ENCODE peak calls at places on chromosomes 5 and 9, in four cellular contexts. X is activated CD4-positive, alpha-beta T cell treated with anti-CD3 and anti-CD28 coated beads, Interleukin-2, amount 50 U/mL, for 1 hour; C is HT1080; R is GM12891. K is an unnamed sample.
A peak's percentile ranks its signal among the peaks of the same experiment; 100 is the strongest.

GRCh38 chr5:171849585-171850353 is 64.2 kb downstream of the SMIM23 start:
- DNase-seq in X (no peak), C (no peak), R (no peak), K (no peak)

GRCh38 chr9:10704720-10705119 is 91.9 kb upstream of the PTPRD start:
- DNase-seq in X (no peak), C (peak; percentile 71), R (no peak), K (no peak)

GRCh38 chr5:155259648-155260047 is 246.1 kb downstream of the KIF4B start:
- DNase-seq in X (no peak), C (no peak), R (no peak), K (no peak)

GRCh38 chr5:102296229-102296817 is at the start of gene SLCO4C1:
- DNase-seq in X (peak; percentile 63), C (peak; percentile 47), R (peak; percentile 66), K (peak; percentile 62)

GRCh38 chr5:1111727-1112289 is at the start of gene SLC12A7:
- DNase-seq in X (peak; percentile 58), C (no peak), R (peak; percentile 63), K (peak; percentile 71)

GRCh38 chr5:17213938-17214337 is 3.5 kb upstream of the BASP1 start:
- DNase-seq in X (no peak), C (no peak), R (no peak), K (no peak)

GRCh38 chr5:171710451-171711024 is 75.1 kb upstream of the SMIM23 start:
- DNase-seq in X (no peak), C (no peak), R (no peak), K (no peak)

GRCh38 chr9:91927912-91928510 is 22.0 kb downstream of the ROR2 start:
- DNase-seq in X (no peak), C (no peak), R (no peak), K (no peak)

GRCh38 chr9:134325813-134326753 is at the start of gene RXRA:
- DNase-seq in X (peak; percentile 69), C (peak; percentile 34), R (peak; percentile 78), K (peak; percentile 66)

GRCh38 chr5:147303976-147304375 is 69.2 kb downstream of the STK32A start:
- DNase-seq in X (no peak), C (peak; percentile 88), R (no peak), K (no peak)

GRCh38 chr9:134189475-134190231 is 25.3 kb upstream of the RNU6ATAC start:
- DNase-seq in X (no peak), C (no peak), R (no peak), K (no peak)

GRCh38 chr9:116181853-116182610 is 28.4 kb downstream of the PAPPA start:
- DNase-seq in X (no peak), C (no peak), R (no peak), K (no peak)

GRCh38 chr9:113536483-113537226 is 73.1 kb downstream of the RGS3 start:
- DNase-seq in X (no peak), C (no peak), R (no peak), K (no peak)

GRCh38 chr9:71990466-71990865 is 69.9 kb downstream of the C9orf57 start:
- DNase-seq in X (no peak), C (peak; percentile 18), R (no peak), K (no peak)

GRCh38 chr9:26856413-26857032 is 36.1 kb downstream of the CAAP1 start:
- DNase-seq in X (no peak), C (peak; percentile 66), R (no peak), K (peak; percentile 6)

GRCh38 chr9:133505186-133505830 is 19.5 kb downstream of the MYMK start:
- DNase-seq in X (no peak), C (no peak), R (no peak), K (no peak)

GRCh38 chr9:16726718-16727451 is 143.6 kb downstream of the BNC2 start:
- DNase-seq in X (no peak), C (peak; percentile 80), R (no peak), K (no peak)

GRCh38 chr5:149500922-149501582 is 50.2 kb downstream of the CSNK1A1 start:
- DNase-seq in X (no peak), C (no peak), R (no peak), K (no peak)

GRCh38 chr5:67578011-67578410 is 381.4 kb upstream of the CD180 start:
- DNase-seq in X (no peak), C (peak; percentile 5), R (no peak), K (no peak)

GRCh38 chr9:764105-764524 is 77.4 kb upstream of the DMRT1 start:
- DNase-seq in X (peak; percentile 15), C (peak; percentile 93), R (peak; percentile 39), K (peak; percentile 11)

GRCh38 chr5:122306461-122306860 is 5.6 kb upstream of the SNCAIP start:
- DNase-seq in X (no peak), C (peak; percentile 29), R (no peak), K (no peak)

GRCh38 chr9:27471789-27472585 is 52.1 kb upstream of the IFNK start:
- DNase-seq in X (no peak), C (no peak), R (no peak), K (no peak)

GRCh38 chr5:107605596-107606125 is 65.1 kb downstream of the EFNA5 start:
- DNase-seq in X (no peak), C (no peak), R (no peak), K (no peak)

GRCh38 chr5:178207183-178207916 is 3.0 kb downstream of the HNRNPAB start:
- DNase-seq in X (no peak), C (peak; percentile 49), R (no peak), K (no peak)

GRCh38 chr5:160835376-160835775 is 16.6 kb downstream of the ATP10B start:
- DNase-seq in X (no peak), C (no peak), R (no peak), K (no peak)

GRCh38 chr5:88876714-88877113 is 6.3 kb downstream of the MEF2C start:
- DNase-seq in X (no peak), C (no peak), R (no peak), K (no peak)

GRCh38 chr9:122119721-122120120 is 26.6 kb upstream of the TTLL11 start:
- DNase-seq in X (no peak), C (no peak), R (no peak), K (no peak)

GRCh38 chr5:95080456-95080855 is 204.4 kb downstream of the MCTP1 start:
- DNase-seq in X (no peak), C (peak; percentile 9), R (no peak), K (no peak)

GRCh38 chr9:68555416-68555815 is 14.7 kb upstream of the TMEM252 start:
- DNase-seq in X (no peak), C (no peak), R (no peak), K (no peak)

GRCh38 chr9:135605238-135605781 is 34.0 kb downstream of the GLT6D1 start:
- DNase-seq in X (no peak), C (no peak), R (no peak), K (no peak)

GRCh38 chr5:74639538-74640449 is 734 bp downstream of the ENC1 start:
- DNase-seq in X (peak; percentile 20), C (no peak), R (no peak), K (peak; percentile 26)

GRCh38 chr9:111794837-111795556 is at the start of gene SHOC1:
- DNase-seq in X (no peak), C (no peak), R (no peak), K (no peak)

GRCh38 chr5:113692466-113693204 is 179.1 kb downstream of the YTHDC2 start:
- DNase-seq in X (no peak), C (no peak), R (no peak), K (no peak)

GRCh38 chr5:92874790-92875189 is 706.2 kb downstream of the NR2F1-AS1 start:
- DNase-seq in X (no peak), C (no peak), R (no peak), K (no peak)

K was measured in CD4-positive, alpha-beta memory T cell.